ENCODE peak calls at places on chromosomes 16 and 17, in four cellular contexts. One of them, this sample, is unnamed.

GRCh38 chr16:69311533-69312388 is 611 bp downstream of the VPS4A start:
- DNase-seq in naive B cell: no peak
- DNase-seq in iris pigment epithelial cell: peak
- DNase-seq in AG04449: no peak
- DNase-seq in this sample: no peak

GRCh38 chr17:64964796-64965195 is 45.5 kb upstream of the LRRC37A3 start:
- DNase-seq in naive B cell: no peak
- DNase-seq in AG04449: no peak
- DNase-seq in iris pigment epithelial cell: peak
- DNase-seq in this sample: no peak

GRCh38 chr17:51005768-51006167 is 114.9 kb downstream of the SPAG9 start:
- DNase-seq in AG04449: no peak
- DNase-seq in naive B cell: no peak
- DNase-seq in iris pigment epithelial cell: no peak
- DNase-seq in this sample: no peak

GRCh38 chr16:12679660-12680272 is 123.9 kb downstream of the CPPED1 start:
- DNase-seq in AG04449: no peak
- DNase-seq in naive B cell: no peak
- DNase-seq in iris pigment epithelial cell: peak
- DNase-seq in this sample: no peak

GRCh38 chr16:66135376-66135775 is 231.1 kb upstream of the CDH5 start:
- DNase-seq in AG04449: no peak
- DNase-seq in iris pigment epithelial cell: peak
- DNase-seq in naive B cell: no peak
- DNase-seq in this sample: no peak

GRCh38 chr17:68290268-68290954 is 516 bp downstream of the SLC16A6 start:
- DNase-seq in AG04449: no peak
- DNase-seq in iris pigment epithelial cell: no peak
- DNase-seq in naive B cell: peak
- DNase-seq in this sample: no peak

GRCh38 chr17:83064732-83065659 is 14.4 kb upstream of the METRNL start:
- DNase-seq in iris pigment epithelial cell: no peak
- DNase-seq in AG04449: no peak
- DNase-seq in naive B cell: no peak
- DNase-seq in this sample: no peak

GRCh38 chr17:50051082-50051576 is 4.8 kb upstream of the ITGA3 start:
- DNase-seq in AG04449: no peak
- DNase-seq in naive B cell: no peak
- DNase-seq in iris pigment epithelial cell: peak
- DNase-seq in this sample: no peak

GRCh38 chr16:78024159-78024558 is 1.8 kb downstream of the CLEC3A start:
- DNase-seq in AG04449: no peak
- DNase-seq in iris pigment epithelial cell: no peak
- DNase-seq in naive B cell: no peak
- DNase-seq in this sample: no peak

GRCh38 chr17:78263063-78263735 is 31.8 kb downstream of the TMEM235 start:
- DNase-seq in iris pigment epithelial cell: no peak
- DNase-seq in naive B cell: no peak
- DNase-seq in AG04449: no peak
- DNase-seq in this sample: no peak

GRCh38 chr16:58638148-58639036 is 8.8 kb upstream of the CNOT1 start:
- DNase-seq in naive B cell: no peak
- DNase-seq in iris pigment epithelial cell: peak
- DNase-seq in AG04449: peak
- DNase-seq in this sample: peak

GRCh38 chr17:45578516-45579455 is 88.3 kb upstream of the PLEKHM1 start:
- DNase-seq in naive B cell: no peak
- DNase-seq in AG04449: no peak
- DNase-seq in iris pigment epithelial cell: no peak
- DNase-seq in this sample: no peak

GRCh38 chr17:77090476-77090875 is 50.3 kb upstream of the SEC14L1 start:
- DNase-seq in iris pigment epithelial cell: no peak
- DNase-seq in naive B cell: no peak
- DNase-seq in AG04449: no peak
- DNase-seq in this sample: no peak

GRCh38 chr17:73595068-73595865 is 49.0 kb downstream of the SDK2 start:
- DNase-seq in iris pigment epithelial cell: no peak
- DNase-seq in AG04449: no peak
- DNase-seq in naive B cell: peak
- DNase-seq in this sample: no peak

GRCh38 chr17:48546924-48547838 is 2.3 kb upstream of the HOXB2 start:
- DNase-seq in iris pigment epithelial cell: no peak
- DNase-seq in naive B cell: no peak
- DNase-seq in AG04449: no peak
- DNase-seq in this sample: no peak

GRCh38 chr16:8848231-8848938 is 20.4 kb downstream of the CARHSP1 start:
- DNase-seq in iris pigment epithelial cell: no peak
- DNase-seq in AG04449: no peak
- DNase-seq in naive B cell: no peak
- DNase-seq in this sample: no peak

GRCh38 chr17:57138956-57139576 is 54.0 kb downstream of the AKAP1 start:
- DNase-seq in AG04449: no peak
- DNase-seq in naive B cell: no peak
- DNase-seq in iris pigment epithelial cell: peak
- DNase-seq in this sample: no peak

GRCh38 chr16:84584678-84585077 is 33.2 kb downstream of the COTL1 start:
- DNase-seq in iris pigment epithelial cell: no peak
- DNase-seq in naive B cell: no peak
- DNase-seq in AG04449: no peak
- DNase-seq in this sample: no peak

GRCh38 chr17:56629450-56630187 is 36.1 kb downstream of the NOG start:
- DNase-seq in AG04449: no peak
- DNase-seq in iris pigment epithelial cell: peak
- DNase-seq in naive B cell: no peak
- DNase-seq in this sample: no peak

GRCh38 chr17:80872999-80873951 is 118.4 kb upstream of the CHMP6 start:
- DNase-seq in iris pigment epithelial cell: no peak
- DNase-seq in AG04449: no peak
- DNase-seq in naive B cell: no peak
- DNase-seq in this sample: no peak

GRCh38 chr17:47994714-47995113 is 23.8 kb downstream of the CDK5RAP3 start:
- DNase-seq in AG04449: no peak
- DNase-seq in naive B cell: no peak
- DNase-seq in iris pigment epithelial cell: no peak
- DNase-seq in this sample: no peak

GRCh38 chr17:57875109-57876022 is 25.5 kb upstream of the MRPS23 start:
- DNase-seq in AG04449: peak
- DNase-seq in naive B cell: no peak
- DNase-seq in iris pigment epithelial cell: peak
- DNase-seq in this sample: peak

GRCh38 chr16:154223-155030 is 2.0 kb downstream of the HBZ start:
- DNase-seq in iris pigment epithelial cell: peak
- DNase-seq in AG04449: no peak
- DNase-seq in naive B cell: peak
- DNase-seq in this sample: no peak

GRCh38 chr16:84941916-84942315 is 69.4 kb downstream of the ZDHHC7 start:
- DNase-seq in naive B cell: no peak
- DNase-seq in AG04449: no peak
- DNase-seq in iris pigment epithelial cell: peak
- DNase-seq in this sample: no peak

GRCh38 chr16:79826732-79827514 is 226.4 kb upstream of the MAF start:
- DNase-seq in AG04449: no peak
- DNase-seq in naive B cell: no peak
- DNase-seq in iris pigment epithelial cell: no peak
- DNase-seq in this sample: no peak

GRCh38 chr17:73309727-73310555 is 1.9 kb downstream of the CDC42EP4 start:
- DNase-seq in iris pigment epithelial cell: no peak
- DNase-seq in naive B cell: no peak
- DNase-seq in AG04449: no peak
- DNase-seq in this sample: no peak

GRCh38 chr16:22356930-22357634 is 17.3 kb downstream of the CDR2 start:
- DNase-seq in iris pigment epithelial cell: peak
- DNase-seq in AG04449: no peak
- DNase-seq in naive B cell: no peak
- DNase-seq in this sample: no peak

GRCh38 chr16:578870-579405 is 9.2 kb downstream of the PIGQ start:
- DNase-seq in AG04449: no peak
- DNase-seq in iris pigment epithelial cell: peak
- DNase-seq in naive B cell: peak
- DNase-seq in this sample: no peak

This sample was measured in AG09309.